ENCODE peak calls at places on chromosome 5, in seven cellular contexts. T is lower lobe of right lung; K is suprapubic skin; G is aorta; U is CD4-positive, alpha-beta memory T cell; S is ascending aorta; V is H9. W is an unnamed sample.

GRCh38 chr5:82549263-82549662 is 271.1 kb upstream of the RPS23 start:
- DNase-seq in T (no peak), K (no peak), G (no peak), U (no peak), S (no peak), V (no peak), W (no peak)

GRCh38 chr5:154479160-154479943 is 1.3 kb upstream of the HAND1 start:
- DNase-seq in T (no peak), K (no peak), G (no peak), U (no peak), S (no peak), V (peak; percentile 47), W (no peak)

GRCh38 chr5:178259623-178260536 is 27.3 kb upstream of the PHYKPL start:
- DNase-seq in T (no peak), K (no peak), G (no peak), U (no peak), S (no peak), V (no peak), W (no peak)

GRCh38 chr5:29795253-29795652 is 1398.2 kb upstream of the CDH6 start:
- DNase-seq in T (no peak), K (no peak), G (no peak), U (no peak), S (no peak), V (no peak), W (no peak)

GRCh38 chr5:162434311-162434710 is 366.7 kb downstream of the GABRG2 start:
- DNase-seq in T (no peak), K (no peak), G (no peak), U (no peak), S (no peak), V (no peak), W (no peak)

GRCh38 chr5:132662925-132663770 is 5.2 kb downstream of the IL13 start:
- DNase-seq in T (no peak), K (no peak), G (no peak), U (peak; percentile 30), S (no peak), V (no peak), W (no peak)

GRCh38 chr5:27434335-27434734 is 395.9 kb upstream of the CDH9 start:
- DNase-seq in T (no peak), K (no peak), G (no peak), U (no peak), S (no peak), V (no peak), W (no peak)

GRCh38 chr5:127311349-127311748 is 20.8 kb downstream of the MEGF10 start:
- DNase-seq in T (no peak), K (no peak), G (no peak), U (no peak), S (no peak), V (no peak), W (no peak)

GRCh38 chr5:89480406-89481007 is 597.5 kb upstream of the MEF2C start:
- DNase-seq in T (no peak), K (no peak), G (no peak), U (no peak), S (no peak), V (no peak), W (no peak)

GRCh38 chr5:181173420-181174342 is 26.3 kb downstream of the OR2V2 start:
- DNase-seq in T (no peak), K (no peak), G (peak; percentile 55), U (peak; percentile 67), S (no peak), V (peak; percentile 93), W (peak; percentile 24)

GRCh38 chr5:96756985-96757384 is 50.8 kb downstream of the ERAP1 start:
- DNase-seq in T (no peak), K (no peak), G (no peak), U (no peak), S (no peak), V (no peak), W (no peak)

GRCh38 chr5:5628866-5629265 is 206.4 kb downstream of the ICE1 start:
- DNase-seq in T (no peak), K (no peak), G (peak; percentile 55), U (no peak), S (no peak), V (no peak), W (no peak)

GRCh38 chr5:73901045-73901444 is 275.0 kb downstream of the ARHGEF28 start:
- DNase-seq in T (no peak), K (no peak), G (no peak), U (no peak), S (no peak), V (no peak), W (no peak)

GRCh38 chr5:141605523-141606277 is 13.1 kb downstream of the DIAPH1 start:
- DNase-seq in T (peak; percentile 59), K (no peak), G (no peak), U (peak; percentile 89), S (peak; percentile 25), V (no peak), W (peak; percentile 67)

GRCh38 chr5:104513194-104513602 is 950.6 kb upstream of the NUDT12 start:
- DNase-seq in T (no peak), K (no peak), G (no peak), U (no peak), S (no peak), V (no peak), W (no peak)

GRCh38 chr5:145540375-145540774 is 294.8 kb downstream of the PRELID2 start:
- DNase-seq in T (no peak), K (no peak), G (no peak), U (no peak), S (no peak), V (no peak), W (no peak)

GRCh38 chr5:9263656-9264055 is 282.2 kb downstream of the SEMA5A start:
- DNase-seq in T (no peak), K (no peak), G (no peak), U (no peak), S (no peak), V (no peak), W (no peak)
- H3K4me1 ChIP-seq in T (no peaks in the 10 kb centered on the region), K (no peaks in the 10 kb centered on the region), G (no peaks in the 10 kb centered on the region), U (no peaks in the 10 kb centered on the region), S (no peaks in the 10 kb centered on the region), V (no peaks in the 10 kb centered on the region), W (no peaks in the 10 kb centered on the region)

DNA sequence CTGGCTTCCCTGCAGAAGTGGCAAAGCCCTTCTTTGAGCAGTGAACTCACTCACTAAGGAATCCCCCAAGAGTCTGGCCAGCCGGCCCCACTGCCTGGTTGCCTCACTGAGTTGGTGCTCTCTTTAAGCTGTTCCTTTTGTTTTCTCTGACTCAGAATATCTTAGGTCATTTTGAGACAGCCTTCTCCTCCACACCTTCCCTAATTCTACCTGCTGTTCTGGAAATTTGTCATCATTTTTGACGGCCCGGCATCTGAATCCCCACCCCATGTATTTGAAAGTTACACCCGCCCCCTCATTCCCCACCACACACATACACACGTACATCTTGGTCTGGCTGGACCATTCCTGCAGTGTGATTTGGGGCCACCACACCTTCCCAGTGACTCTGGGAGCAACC is 41.8 kb downstream of the FGF1 start:
- DNase-seq in T (no peak), K (no peak), G (no peak), U (no peak), S (no peak), V (no peak), W (no peak)
- H3K27ac ChIP-seq in T (no peak overlapping the region), K (no peak overlapping the region), G (peak overlapping the region; percentile 32), U (no peak overlapping the region), S (peak overlapping the region; percentile 82), V (no peak overlapping the region), W (no peak overlapping the region)

GRCh38 chr5:174412374-174412773 is 312.0 kb upstream of the MSX2 start:
- DNase-seq in T (no peak), K (no peak), G (no peak), U (no peak), S (no peak), V (no peak), W (no peak)

GRCh38 chr5:174412941-174413340 is 311.4 kb upstream of the MSX2 start:
- DNase-seq in T (no peak), K (no peak), G (no peak), U (no peak), S (no peak), V (no peak), W (no peak)

GRCh38 chr5:174414315-174414710 is 310.1 kb upstream of the MSX2 start:
- DNase-seq in T (no peak), K (no peak), G (no peak), U (no peak), S (no peak), V (no peak), W (no peak)

GRCh38 chr5:174411513-174411819 is 312.9 kb upstream of the MSX2 start:
- DNase-seq in T (no peak), K (no peak), G (no peak), U (no peak), S (no peak), V (no peak), W (no peak)

GRCh38 chr5:174413520-174414314 is 310.7 kb upstream of the MSX2 start:
- DNase-seq in T (no peak), K (no peak), G (no peak), U (no peak), S (no peak), V (no peak), W (no peak)
- H3K4me1 ChIP-seq in T (no peaks in the 10 kb centered on the region), K (peaks cover under 1% of the 10 kb centered on the region), G (no peaks in the 10 kb centered on the region), U (no peaks in the 10 kb centered on the region), S (no peaks in the 10 kb centered on the region), V (no peaks in the 10 kb centered on the region), W (no peaks in the 10 kb centered on the region)

DNA sequence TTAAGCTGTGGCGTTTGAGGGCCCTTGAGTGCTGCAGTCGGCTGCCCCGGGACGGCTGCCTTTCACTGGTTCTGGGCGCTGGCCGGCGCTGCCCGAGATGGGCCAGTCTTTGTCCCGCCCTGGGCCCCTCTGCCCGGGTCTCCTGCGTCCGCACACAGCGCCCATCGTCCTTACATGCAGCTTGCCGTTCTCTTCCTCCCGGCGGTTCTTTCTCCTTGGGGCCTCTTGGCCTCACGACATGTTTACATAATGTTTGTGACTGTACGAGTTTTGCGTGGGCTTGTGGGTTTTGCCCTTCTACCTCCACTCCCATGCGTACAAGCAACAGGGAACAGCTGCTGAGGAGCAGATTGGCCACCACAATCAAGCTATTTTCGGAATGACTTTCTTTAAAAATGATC is 615 bp downstream of the TNPO1 start:
- DNase-seq in T (peak; percentile 77), K (peak; percentile 85), G (peak; percentile 86), U (no peak), S (no peak), V (peak; percentile 52), W (peak; percentile 53)
- H3K27ac ChIP-seq in T (peak overlapping the region; percentile 98), K (peak overlapping the region; percentile 98), G (peak overlapping the region; percentile 94), U (peak overlapping the region; percentile 86), S (peak overlapping the region; percentile 99), V (no peak overlapping the region), W (peak overlapping the region; percentile 65)

GRCh38 chr5:119300311-119300670 is 55.5 kb upstream of the TNFAIP8 start:
- DNase-seq in T (no peak), K (no peak), G (no peak), U (no peak), S (no peak), V (no peak), W (no peak)
- H3K4me1 ChIP-seq in T (peaks cover 30% of the 10 kb centered on the region), K (peaks cover 21% of the 10 kb centered on the region), G (peaks cover 9% of the 10 kb centered on the region), U (peaks cover 54% of the 10 kb centered on the region), S (peaks cover 3% of the 10 kb centered on the region), V (no peaks in the 10 kb centered on the region), W (peaks cover 39% of the 10 kb centered on the region)

GRCh38 chr5:169970911-169971436 is 9.3 kb downstream of the INSYN2B start:
- DNase-seq in T (peak; percentile 46), K (no peak), G (no peak), U (no peak), S (no peak), V (peak; percentile 34), W (no peak)
- H3K27ac ChIP-seq in T (no peak overlapping the region), K (no peak overlapping the region), G (no peak overlapping the region), U (no peak overlapping the region), S (no peak overlapping the region), V (no peak overlapping the region), W (no peak overlapping the region)

GRCh38 chr5:15002183-15002582 is 130.6 kb upstream of the ANKH start:
- DNase-seq in T (no peak), K (no peak), G (no peak), U (no peak), S (no peak), V (no peak), W (no peak)
- H3K4me1 ChIP-seq in T (peaks cover 10% of the 10 kb centered on the region), K (peaks cover 9% of the 10 kb centered on the region), G (no peaks in the 10 kb centered on the region), U (no peaks in the 10 kb centered on the region), S (peaks cover 6% of the 10 kb centered on the region), V (no peaks in the 10 kb centered on the region), W (no peaks in the 10 kb centered on the region)